ENCODE peak calls at places on chromosomes 11 and 22, in seven cellular contexts. One of them, this sample, is unnamed.

GRCh38 chr22:27435839-27436581 is 365.5 kb downstream of the MN1 start:
- DNase-seq in adrenal gland: no peak
- DNase-seq in stomach: no peak
- DNase-seq in effector memory CD4-positive, alpha-beta T cell: no peak
- DNase-seq in fibroblast of lung: peak; percentile 42
- DNase-seq in DND-41: no peak
- DNase-seq in IMR-90: peak; percentile 65
- DNase-seq in this sample: no peak

GRCh38 chr11:70153133-70153727 is 49.9 kb upstream of the FADD start:
- DNase-seq in adrenal gland: no peak
- DNase-seq in stomach: no peak
- DNase-seq in effector memory CD4-positive, alpha-beta T cell: no peak
- DNase-seq in fibroblast of lung: no peak
- DNase-seq in DND-41: no peak
- DNase-seq in IMR-90: no peak
- DNase-seq in this sample: no peak

GRCh38 chr11:133830931-133831907 is 14.1 kb downstream of the SPATA19 start:
- DNase-seq in adrenal gland: no peak
- DNase-seq in stomach: no peak
- DNase-seq in effector memory CD4-positive, alpha-beta T cell: no peak
- DNase-seq in fibroblast of lung: no peak
- DNase-seq in DND-41: no peak
- DNase-seq in IMR-90: no peak
- DNase-seq in this sample: no peak

GRCh38 chr11:78190871-78191538 is 2.3 kb downstream of the USP35 start:
- DNase-seq in adrenal gland: no peak
- DNase-seq in stomach: no peak
- DNase-seq in effector memory CD4-positive, alpha-beta T cell: no peak
- DNase-seq in fibroblast of lung: no peak
- DNase-seq in DND-41: no peak
- DNase-seq in IMR-90: no peak
- DNase-seq in this sample: no peak

GRCh38 chr22:46464701-46465347 is 72.6 kb downstream of the CELSR1 start:
- DNase-seq in adrenal gland: no peak
- DNase-seq in stomach: no peak
- DNase-seq in effector memory CD4-positive, alpha-beta T cell: no peak
- DNase-seq in fibroblast of lung: no peak
- DNase-seq in DND-41: no peak
- DNase-seq in IMR-90: no peak
- DNase-seq in this sample: no peak

GRCh38 chr22:17587631-17588030 is 24.3 kb downstream of the SLC25A18 start:
- DNase-seq in adrenal gland: no peak
- DNase-seq in stomach: no peak
- DNase-seq in effector memory CD4-positive, alpha-beta T cell: no peak
- DNase-seq in fibroblast of lung: no peak
- DNase-seq in DND-41: no peak
- DNase-seq in IMR-90: no peak
- DNase-seq in this sample: no peak

GRCh38 chr22:41768420-41768819 is 32.1 kb upstream of the CCDC134 start:
- DNase-seq in adrenal gland: peak; percentile 18
- DNase-seq in stomach: no peak
- DNase-seq in effector memory CD4-positive, alpha-beta T cell: no peak
- DNase-seq in fibroblast of lung: no peak
- DNase-seq in DND-41: no peak
- DNase-seq in IMR-90: peak; percentile 34
- DNase-seq in this sample: no peak

GRCh38 chr11:47359586-47359985 is 7.1 kb upstream of the MYBPC3 start:
- DNase-seq in adrenal gland: no peak
- DNase-seq in stomach: no peak
- DNase-seq in effector memory CD4-positive, alpha-beta T cell: no peak
- DNase-seq in fibroblast of lung: no peak
- DNase-seq in DND-41: peak; percentile 87
- DNase-seq in IMR-90: no peak
- DNase-seq in this sample: no peak

GRCh38 chr11:72924568-72925190 is 110.5 kb downstream of the ATG16L2 start:
- DNase-seq in adrenal gland: no peak
- DNase-seq in stomach: no peak
- DNase-seq in effector memory CD4-positive, alpha-beta T cell: no peak
- DNase-seq in fibroblast of lung: peak; percentile 79
- DNase-seq in DND-41: no peak
- DNase-seq in IMR-90: peak; percentile 57
- DNase-seq in this sample: no peak

GRCh38 chr22:31064369-31064768 is 16.7 kb upstream of the SMTN start:
- DNase-seq in adrenal gland: no peak
- DNase-seq in stomach: no peak
- DNase-seq in effector memory CD4-positive, alpha-beta T cell: no peak
- DNase-seq in fibroblast of lung: no peak
- DNase-seq in DND-41: no peak
- DNase-seq in IMR-90: no peak
- DNase-seq in this sample: no peak

GRCh38 chr22:28247114-28247513 is 328.1 kb upstream of the PITPNB start:
- DNase-seq in adrenal gland: no peak
- DNase-seq in stomach: no peak
- DNase-seq in effector memory CD4-positive, alpha-beta T cell: no peak
- DNase-seq in fibroblast of lung: no peak
- DNase-seq in DND-41: no peak
- DNase-seq in IMR-90: no peak
- DNase-seq in this sample: no peak

GRCh38 chr11:134275534-134276395 is at the start of gene GLB1L3:
- DNase-seq in adrenal gland: no peak
- DNase-seq in stomach: no peak
- DNase-seq in effector memory CD4-positive, alpha-beta T cell: peak; percentile 66
- DNase-seq in fibroblast of lung: peak; percentile 22
- DNase-seq in DND-41: peak; percentile 83
- DNase-seq in IMR-90: no peak
- DNase-seq in this sample: peak; percentile 86

GRCh38 chr22:24331468-24332440 is 61.1 kb downstream of the SPECC1L start:
- DNase-seq in adrenal gland: no peak
- DNase-seq in stomach: no peak
- DNase-seq in effector memory CD4-positive, alpha-beta T cell: no peak
- DNase-seq in fibroblast of lung: no peak
- DNase-seq in DND-41: no peak
- DNase-seq in IMR-90: peak; percentile 44
- DNase-seq in this sample: no peak

GRCh38 chr11:64285885-64286800 is 495 bp downstream of the GPR137 start:
- DNase-seq in adrenal gland: no peak
- DNase-seq in stomach: no peak
- DNase-seq in effector memory CD4-positive, alpha-beta T cell: no peak
- DNase-seq in fibroblast of lung: no peak
- DNase-seq in DND-41: peak; percentile 50
- DNase-seq in IMR-90: no peak
- DNase-seq in this sample: peak; percentile 60

GRCh38 chr11:63583288-63583687 is 20.1 kb upstream of the PLAAT2 start:
- DNase-seq in adrenal gland: no peak
- DNase-seq in stomach: no peak
- DNase-seq in effector memory CD4-positive, alpha-beta T cell: no peak
- DNase-seq in fibroblast of lung: no peak
- DNase-seq in DND-41: no peak
- DNase-seq in IMR-90: no peak
- DNase-seq in this sample: no peak

GRCh38 chr11:75240381-75241035 is at the start of gene TPBGL:
- DNase-seq in adrenal gland: no peak
- DNase-seq in stomach: peak; percentile 23
- DNase-seq in effector memory CD4-positive, alpha-beta T cell: no peak
- DNase-seq in fibroblast of lung: no peak
- DNase-seq in DND-41: no peak
- DNase-seq in IMR-90: no peak
- DNase-seq in this sample: no peak

GRCh38 chr11:117511483-117511934 is 183.9 kb downstream of the CEP164 start:
- DNase-seq in adrenal gland: no peak
- DNase-seq in stomach: no peak
- DNase-seq in effector memory CD4-positive, alpha-beta T cell: no peak
- DNase-seq in fibroblast of lung: no peak
- DNase-seq in DND-41: no peak
- DNase-seq in IMR-90: no peak
- DNase-seq in this sample: no peak

GRCh38 chr11:117510646-117511045 is 183.0 kb downstream of the CEP164 start:
- DNase-seq in adrenal gland: no peak
- DNase-seq in stomach: no peak
- DNase-seq in effector memory CD4-positive, alpha-beta T cell: no peak
- DNase-seq in fibroblast of lung: no peak
- DNase-seq in DND-41: no peak
- DNase-seq in IMR-90: no peak
- DNase-seq in this sample: no peak

GRCh38 chr11:117506856-117507425 is 179.3 kb downstream of the CEP164 start:
- DNase-seq in adrenal gland: no peak
- DNase-seq in stomach: no peak
- DNase-seq in effector memory CD4-positive, alpha-beta T cell: no peak
- DNase-seq in fibroblast of lung: no peak
- DNase-seq in DND-41: no peak
- DNase-seq in IMR-90: no peak
- DNase-seq in this sample: no peak

GRCh38 chr11:117511981-117512448 is 184.4 kb downstream of the CEP164 start:
- DNase-seq in adrenal gland: no peak
- DNase-seq in stomach: no peak
- DNase-seq in effector memory CD4-positive, alpha-beta T cell: no peak
- DNase-seq in fibroblast of lung: no peak
- DNase-seq in DND-41: no peak
- DNase-seq in IMR-90: no peak
- DNase-seq in this sample: no peak

DNA sequence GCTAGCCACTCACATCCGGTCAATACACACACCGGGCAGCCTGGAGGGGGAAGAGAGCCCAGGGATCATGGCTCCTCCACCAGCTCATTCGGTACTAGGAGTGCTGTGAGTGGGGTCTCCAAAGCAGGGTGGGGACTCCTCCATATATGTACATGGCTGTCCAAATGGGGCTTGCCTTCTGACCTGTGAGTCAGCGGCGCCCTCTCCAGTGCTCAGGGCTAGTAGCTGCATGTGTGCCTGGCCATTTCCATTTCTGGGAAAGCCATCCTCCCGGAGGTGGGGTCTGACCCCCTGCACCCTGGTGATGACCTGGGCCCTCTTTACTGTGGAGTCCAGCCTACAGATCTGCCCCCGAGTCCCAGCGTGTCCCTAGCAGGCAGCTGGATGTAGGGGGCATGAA is 181.9 kb downstream of the CEP164 start:
- DNase-seq in adrenal gland: no peak
- DNase-seq in stomach: no peak
- DNase-seq in effector memory CD4-positive, alpha-beta T cell: no peak
- DNase-seq in fibroblast of lung: no peak
- DNase-seq in DND-41: no peak
- DNase-seq in IMR-90: no peak
- DNase-seq in this sample: no peak
- H3K4me3 ChIP-seq in adrenal gland: no peak overlapping the region
- H3K4me3 ChIP-seq in stomach: no peak overlapping the region
- H3K4me3 ChIP-seq in effector memory CD4-positive, alpha-beta T cell: no peak overlapping the region
- H3K4me3 ChIP-seq in fibroblast of lung: no peak overlapping the region
- H3K4me3 ChIP-seq in DND-41: no peak overlapping the region
- H3K4me3 ChIP-seq in IMR-90: no peak overlapping the region
- H3K4me3 ChIP-seq in this sample: no peak overlapping the region

GRCh38 chr11:44875056-44875455 is 75.6 kb downstream of the TP53I11 start:
- DNase-seq in adrenal gland: no peak
- DNase-seq in stomach: no peak
- DNase-seq in effector memory CD4-positive, alpha-beta T cell: no peak
- DNase-seq in fibroblast of lung: no peak
- DNase-seq in DND-41: no peak
- DNase-seq in IMR-90: no peak
- DNase-seq in this sample: no peak
- H3K27ac ChIP-seq in adrenal gland: no peak overlapping the region
- H3K27ac ChIP-seq in stomach: no peak overlapping the region
- H3K27ac ChIP-seq in effector memory CD4-positive, alpha-beta T cell: no peak overlapping the region
- H3K27ac ChIP-seq in fibroblast of lung: no peak overlapping the region
- H3K27ac ChIP-seq in DND-41: no peak overlapping the region
- H3K27ac ChIP-seq in IMR-90: no peak overlapping the region
- H3K27ac ChIP-seq in this sample: no peak overlapping the region

GRCh38 chr22:50481045-50481439 is 301 bp upstream of the ADM2 start:
- DNase-seq in adrenal gland: no peak
- DNase-seq in stomach: no peak
- DNase-seq in effector memory CD4-positive, alpha-beta T cell: no peak
- DNase-seq in fibroblast of lung: no peak
- DNase-seq in DND-41: no peak
- DNase-seq in IMR-90: no peak
- DNase-seq in this sample: no peak
- H3K4me3 ChIP-seq in adrenal gland: no peak overlapping the region
- H3K4me3 ChIP-seq in stomach: peak overlapping the region; percentile 56
- H3K4me3 ChIP-seq in effector memory CD4-positive, alpha-beta T cell: peak overlapping the region; percentile 50
- H3K4me3 ChIP-seq in fibroblast of lung: no peak overlapping the region
- H3K4me3 ChIP-seq in DND-41: no peak overlapping the region
- H3K4me3 ChIP-seq in IMR-90: peak overlapping the region; percentile 57
- H3K4me3 ChIP-seq in this sample: no peak overlapping the region

GRCh38 chr11:117313828-117314768 is 2.0 kb downstream of the BACE1 start:
- DNase-seq in adrenal gland: no peak
- DNase-seq in stomach: no peak
- DNase-seq in effector memory CD4-positive, alpha-beta T cell: no peak
- DNase-seq in fibroblast of lung: no peak
- DNase-seq in DND-41: no peak
- DNase-seq in IMR-90: no peak
- DNase-seq in this sample: no peak

GRCh38 chr11:117316197-117316961 is at the start of gene BACE1:
- DNase-seq in adrenal gland: peak; percentile 85
- DNase-seq in stomach: peak; percentile 77
- DNase-seq in effector memory CD4-positive, alpha-beta T cell: no peak
- DNase-seq in fibroblast of lung: peak; percentile 88
- DNase-seq in DND-41: peak; percentile 35
- DNase-seq in IMR-90: peak; percentile 80
- DNase-seq in this sample: peak; percentile 19

GRCh38 chr11:117313103-117313502 is 3.0 kb downstream of the BACE1 start:
- DNase-seq in adrenal gland: no peak
- DNase-seq in stomach: no peak
- DNase-seq in effector memory CD4-positive, alpha-beta T cell: no peak
- DNase-seq in fibroblast of lung: no peak
- DNase-seq in DND-41: no peak
- DNase-seq in IMR-90: no peak
- DNase-seq in this sample: no peak

GRCh38 chr11:117314840-117315239 is 1.2 kb downstream of the BACE1 start:
- DNase-seq in adrenal gland: no peak
- DNase-seq in stomach: no peak
- DNase-seq in effector memory CD4-positive, alpha-beta T cell: no peak
- DNase-seq in fibroblast of lung: no peak
- DNase-seq in DND-41: no peak
- DNase-seq in IMR-90: no peak
- DNase-seq in this sample: no peak

GRCh38 chr11:117315285-117316196 is 515 bp downstream of the BACE1 start:
- DNase-seq in adrenal gland: no peak
- DNase-seq in stomach: no peak
- DNase-seq in effector memory CD4-positive, alpha-beta T cell: no peak
- DNase-seq in fibroblast of lung: no peak
- DNase-seq in DND-41: no peak
- DNase-seq in IMR-90: no peak
- DNase-seq in this sample: peak; percentile 10
- H3K27ac ChIP-seq in adrenal gland: no peak overlapping the region
- H3K27ac ChIP-seq in stomach: peak overlapping the region; percentile 81
- H3K27ac ChIP-seq in effector memory CD4-positive, alpha-beta T cell: no peak overlapping the region
- H3K27ac ChIP-seq in fibroblast of lung: peak overlapping the region; percentile 51
- H3K27ac ChIP-seq in DND-41: no peak overlapping the region
- H3K27ac ChIP-seq in IMR-90: peak overlapping the region; percentile 73
- H3K27ac ChIP-seq in this sample: no peak overlapping the region